ENCODE peak calls at places on chromosomes 7 and 10, in eight cellular contexts. P is HCT116, U is GM12878, F is spleen, Z is suprapubic skin, C is sigmoid colon, A is stomach, E is GM12891. V is an unnamed sample.
A peak's percentile ranks its signal among the peaks of the same experiment; 100 is the strongest.

GRCh38 chr7:141323826-141324225 is 227.4 kb upstream of the AGK start:
- DNase-seq in P (no peak), U (no peak), F (no peak), Z (no peak), C (no peak), A (no peak), E (no peak), V (no peak)

GRCh38 chr7:113460067-113460466 is 341.7 kb upstream of the SMIM30 start:
- DNase-seq in P (no peak), U (no peak), F (no peak), Z (no peak), C (no peak), A (no peak), E (no peak), V (no peak)

GRCh38 chr10:101578803-101579515 is 9.1 kb downstream of the POLL start:
- DNase-seq in P (no peak), U (no peak), F (no peak), Z (no peak), C (no peak), A (no peak), E (no peak), V (no peak)

GRCh38 chr10:60236869-60237524 is 152.7 kb downstream of the ANK3 start:
- DNase-seq in P (no peak), U (peak; percentile 95), F (peak; percentile 85), Z (no peak), C (peak; percentile 74), A (peak; percentile 44), E (peak; percentile 11), V (no peak)

GRCh38 chr10:121808835-121809234 is 119.0 kb downstream of the ATE1 start:
- DNase-seq in P (no peak), U (no peak), F (no peak), Z (no peak), C (no peak), A (no peak), E (no peak), V (no peak)

GRCh38 chr10:124063736-124064135 is 29.7 kb downstream of the CHST15 start:
- DNase-seq in P (no peak), U (no peak), F (no peak), Z (no peak), C (peak; percentile 84), A (no peak), E (no peak), V (no peak)

GRCh38 chr10:22597142-22597541 is 117.2 kb downstream of the PIP4K2A start:
- DNase-seq in P (no peak), U (peak; percentile 55), F (peak; percentile 84), Z (no peak), C (no peak), A (no peak), E (peak; percentile 21), V (no peak)

GRCh38 chr10:131674130-131674529 is 226.7 kb upstream of the PPP2R2D start:
- DNase-seq in P (no peak), U (no peak), F (peak; percentile 55), Z (no peak), C (no peak), A (no peak), E (no peak), V (no peak)

GRCh38 chr10:75024971-75025523 is 86.4 kb upstream of the SAMD8 start:
- DNase-seq in P (no peak), U (no peak), F (no peak), Z (no peak), C (no peak), A (peak; percentile 38), E (no peak), V (no peak)
- TF ChIP-seq POLR2A in P (no peak), U (no peak), F (no peak), Z (no peak), C (no peak), A (no peak), E (no peak), V (no peak)

DNA sequence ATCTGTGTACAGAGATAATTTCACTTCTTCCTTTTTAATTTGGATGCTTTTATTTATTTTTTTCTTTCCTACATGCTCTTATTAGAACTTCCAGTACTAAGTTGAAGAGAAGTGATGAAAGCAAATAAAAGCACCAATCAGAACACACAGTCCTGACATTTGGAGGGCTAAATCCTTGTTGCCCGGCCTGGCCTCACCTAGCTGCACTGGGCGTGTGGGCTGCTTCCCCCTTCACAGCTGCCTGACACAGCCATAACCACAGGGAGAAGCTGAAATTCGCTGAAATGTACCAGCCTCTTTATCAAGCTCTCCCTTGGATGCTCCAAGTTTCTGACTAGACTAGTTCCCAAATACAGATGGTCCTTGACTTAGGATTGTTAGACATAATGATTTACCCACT is 3.7 kb upstream of the MRC1 start:
- DNase-seq in P (no peak), U (no peak), F (no peak), Z (no peak), C (no peak), A (no peak), E (no peak), V (no peak)
- TF ChIP-seq POLR2AphosphoS5 in P (no peak), U (no peak), F (no peak), Z (no peak), C (no peak), A (no peak), E (no peak), V (no peak)

GRCh38 chr7:83166781-83167180 is 4.1 kb upstream of the PCLO start:
- DNase-seq in P (no peak), U (no peak), F (no peak), Z (no peak), C (no peak), A (no peak), E (no peak), V (no peak)

GRCh38 chr7:83161851-83162401 is 758 bp downstream of the PCLO start:
- DNase-seq in P (no peak), U (no peak), F (no peak), Z (no peak), C (no peak), A (no peak), E (no peak), V (no peak)

GRCh38 chr7:83159731-83160130 is 3.0 kb downstream of the PCLO start:
- DNase-seq in P (no peak), U (no peak), F (no peak), Z (no peak), C (no peak), A (no peak), E (no peak), V (no peak)

GRCh38 chr7:83161186-83161585 is 1.5 kb downstream of the PCLO start:
- DNase-seq in P (no peak), U (no peak), F (no peak), Z (no peak), C (no peak), A (no peak), E (no peak), V (no peak)

GRCh38 chr7:83162402-83163256 is at the start of gene PCLO:
- DNase-seq in P (peak; percentile 92), U (no peak), F (peak; percentile 87), Z (peak; percentile 69), C (peak; percentile 61), A (peak; percentile 90), E (peak; percentile 13), V (no peak)
- TF ChIP-seq POLR2A in P (peak; percentile 55), U (peak; percentile 49), F (peak; percentile 15), Z (no peak), C (no peak), A (no peak), E (no peak), V (no peak)

GRCh38 chr10:78229950-78230675 is 196.4 kb downstream of the RPS24 start:
- DNase-seq in P (no peak), U (no peak), F (no peak), Z (no peak), C (no peak), A (no peak), E (no peak), V (no peak)

GRCh38 chr10:78231327-78231726 is 197.7 kb downstream of the RPS24 start:
- DNase-seq in P (no peak), U (no peak), F (no peak), Z (no peak), C (no peak), A (no peak), E (no peak), V (no peak)

GRCh38 chr10:78236416-78237015 is 202.9 kb downstream of the RPS24 start:
- DNase-seq in P (no peak), U (no peak), F (no peak), Z (no peak), C (no peak), A (no peak), E (no peak), V (no peak)

DNA sequence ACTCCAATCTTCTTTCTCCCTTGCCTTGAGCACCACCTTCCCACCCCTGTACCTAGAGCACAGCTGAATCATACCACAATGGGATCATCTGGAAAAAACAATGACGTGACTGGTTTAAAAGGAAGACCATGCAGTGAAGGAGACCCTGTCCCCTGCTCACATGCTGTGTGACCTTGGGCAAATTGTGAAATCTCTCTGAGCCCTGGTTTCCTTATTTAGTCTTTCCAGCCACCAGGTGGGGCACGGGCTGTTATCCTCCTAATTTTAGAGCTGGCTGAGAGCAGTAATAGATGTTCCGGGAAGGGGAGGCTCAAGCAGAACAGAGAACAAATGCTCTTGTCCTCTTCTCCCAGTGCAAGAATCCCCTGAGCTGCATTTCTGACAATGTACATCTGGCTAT is 198.3 kb downstream of the RPS24 start:
- DNase-seq in P (no peak), U (no peak), F (no peak), Z (no peak), C (no peak), A (no peak), E (no peak), V (no peak)
- TF ChIP-seq POLR2AphosphoS5 in P (no peak), U (no peak), F (no peak), Z (no peak), C (no peak), A (no peak), E (no peak), V (peak; percentile 28)

V was measured in esophagus muscularis mucosa.